ENCODE peak calls at places on chromosomes 1 and 21, in four cellular contexts. A is esophagus muscularis mucosa, N is heart left ventricle, V is astrocyte of the spinal cord. T is an unnamed sample.

GRCh38 chr1:211589782-211590721 is 11.1 kb upstream of the SLC30A1 start:
- DNase-seq in N (peak; percentile 83), V (no peak), A (peak; percentile 93), T (no peak)

GRCh38 chr1:70896224-70896623 is 151.4 kb downstream of the PTGER3 start:
- DNase-seq in N (no peak), A (no peak), V (no peak), T (no peak)

GRCh38 chr1:5756434-5757176 is 235.6 kb downstream of the NPHP4 start:
- DNase-seq in N (no peak), V (no peak), A (no peak), T (no peak)

GRCh38 chr1:224223819-224224714 is 41.0 kb downstream of the DEGS1 start:
- DNase-seq in A (no peak), V (peak; percentile 92), N (no peak), T (no peak)

GRCh38 chr1:29550119-29550841 is 314.0 kb downstream of the PTPRU start:
- DNase-seq in V (no peak), N (no peak), A (no peak), T (no peak)

GRCh38 chr1:157490337-157491165 is 61.8 kb downstream of the FCRL5 start:
- DNase-seq in V (peak; percentile 62), N (peak; percentile 41), A (no peak), T (peak; percentile 62)

GRCh38 chr1:33725037-33725436 is 138.8 kb upstream of the HMGB4 start:
- DNase-seq in N (no peak), V (no peak), A (peak; percentile 88), T (no peak)

GRCh38 chr1:209012443-209013196 is 570.9 kb upstream of the CAMK1G start:
- DNase-seq in A (no peak), N (no peak), V (no peak), T (no peak)

GRCh38 chr1:23718482-23718881 is 24.8 kb upstream of the ELOA start:
- DNase-seq in A (no peak), N (no peak), V (peak; percentile 23), T (no peak)

GRCh38 chr1:38941093-38941492 is 537 bp downstream of the RHBDL2 start:
- DNase-seq in V (no peak), N (no peak), A (no peak), T (no peak)
- H3K4me3 ChIP-seq in V (peak overlapping the region; percentile 29), N (peak overlapping the region; percentile 45), A (peak overlapping the region; percentile 51), T (peak overlapping the region; percentile 22)

GRCh38 chr21:14771587-14771986 is 225.5 kb upstream of the SAMSN1 start:
- DNase-seq in A (no peak), V (no peak), N (no peak), T (no peak)

GRCh38 chr21:14768042-14768441 is 221.9 kb upstream of the SAMSN1 start:
- DNase-seq in N (no peak), V (no peak), A (no peak), T (no peak)

GRCh38 chr21:14773777-14774345 is 227.7 kb upstream of the SAMSN1 start:
- DNase-seq in A (no peak), N (peak; percentile 34), V (peak; percentile 19), T (peak; percentile 19)
- TF ChIP-seq CTCF in A (peak; percentile 44), N (peak; percentile 43), V (peak; percentile 46), T (no peak)

GRCh38 chr1:151145158-151146071 is 1.0 kb downstream of the SEMA6C start:
- DNase-seq in A (no peak), N (peak; percentile 55), V (no peak), T (no peak)
- H3K4me3 ChIP-seq in A (peak overlapping the region; percentile 67), N (peak overlapping the region; percentile 87), V (peak overlapping the region; percentile 61), T (peak overlapping the region; percentile 98)

DNA sequence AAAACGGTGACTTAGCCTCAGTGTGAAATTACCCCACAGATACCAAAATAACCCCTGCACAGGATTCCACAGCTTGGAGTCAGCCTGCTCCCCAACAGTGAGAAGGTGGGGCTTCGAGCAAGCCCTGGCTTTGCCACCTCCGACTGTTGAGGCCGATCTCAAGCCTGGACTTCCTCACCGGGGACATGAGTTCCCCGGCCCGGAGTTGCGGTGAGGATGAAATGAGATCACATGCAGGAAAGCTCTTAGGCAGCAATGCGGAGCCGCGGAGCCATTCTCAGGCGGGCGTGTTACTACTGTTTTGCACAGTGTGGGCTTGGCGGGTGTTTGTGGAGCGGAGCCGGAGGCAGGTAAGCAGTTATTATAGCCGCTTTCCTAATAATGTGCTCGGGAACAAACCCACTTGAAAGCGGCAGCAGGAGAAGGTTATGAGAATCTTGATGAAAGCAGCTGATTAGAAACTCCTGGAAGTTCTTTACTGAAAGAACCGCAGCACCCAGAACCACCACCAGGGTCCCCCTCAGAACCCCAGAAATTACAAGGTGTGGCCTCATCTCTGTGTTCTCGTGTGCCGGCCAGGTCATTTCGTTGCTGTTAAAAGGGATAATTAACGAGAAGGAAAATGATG is 3.9 kb upstream of the CLSTN1 start:
- DNase-seq in V (peak; percentile 55), A (no peak), N (no peak), T (no peak)
- TF ChIP-seq CTCF in V (peak; percentile 48), A (no peak), N (no peak), T (no peak)

GRCh38 chr1:22064751-22065402 is 12.4 kb downstream of the CDC42 start:
- DNase-seq in A (no peak), N (no peak), V (no peak), T (no peak)
- H3K4me3 ChIP-seq in A (no peak overlapping the region), N (no peak overlapping the region), V (no peak overlapping the region), T (no peak overlapping the region)

DNA sequence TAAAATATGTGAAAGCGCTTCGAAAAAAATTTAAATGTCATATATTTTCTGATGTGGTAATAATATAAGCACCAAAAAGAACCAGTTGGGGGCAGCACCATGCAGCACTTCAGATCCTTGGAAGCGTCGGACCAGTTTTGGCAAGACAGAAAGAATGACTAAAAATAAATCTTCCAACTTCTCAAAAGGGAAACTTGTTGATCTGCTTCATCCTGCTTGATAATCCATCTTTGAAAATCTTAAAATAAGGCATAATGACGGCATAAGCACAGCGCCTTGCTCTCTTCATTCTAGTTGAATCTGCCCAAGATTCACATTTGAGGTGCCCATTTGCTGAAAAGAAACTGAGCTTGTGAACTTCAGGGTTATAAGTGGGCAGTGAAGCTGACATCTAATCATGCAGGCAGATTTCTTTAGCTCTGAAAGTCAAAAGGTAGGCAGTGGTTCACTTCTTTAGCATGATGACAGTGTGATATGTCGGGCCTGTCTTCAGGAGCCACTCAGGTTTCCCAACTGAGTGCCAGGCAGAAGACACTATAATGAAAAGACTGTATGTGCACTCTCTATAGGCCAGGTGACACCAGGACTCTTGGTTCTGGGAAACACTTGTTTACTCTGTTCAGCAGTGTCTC is 19.8 kb upstream of the MUTYH start:
- DNase-seq in A (no peak), N (peak; percentile 77), V (peak; percentile 69), T (peak; percentile 74)
- TF ChIP-seq CTCF in A (peak; percentile 83), N (peak; percentile 84), V (peak; percentile 59), T (peak; percentile 68)